ENCODE peak calls at places on chromosomes 6 and 20, in eight cellular contexts. L is psoas muscle, Y is NB4, J is AG10803, K is IMR-90, O is choroid plexus epithelial cell, B is heart left ventricle, A is upper lobe of right lung. R is an unnamed sample.

GRCh38 chr6:128097019-128097418 is 196.2 kb upstream of the THEMIS start:
- DNase-seq in A (no peak), L (no peak), K (no peak), B (no peak), J (no peak), O (no peak), Y (no peak), R (no peak)

GRCh38 chr6:39266782-39267355 is 37.6 kb upstream of the KCNK5 start:
- DNase-seq in L (no peak), J (no peak), K (no peak), B (no peak), A (no peak), Y (no peak), O (no peak), R (no peak)

GRCh38 chr6:7142228-7142801 is 34.6 kb downstream of the RREB1 start:
- DNase-seq in K (no peak), L (no peak), O (no peak), B (no peak), J (no peak), A (no peak), Y (no peak), R (no peak)

GRCh38 chr20:35652641-35653429 is 11.9 kb downstream of the CPNE1 start:
- DNase-seq in J (no peak), K (no peak), L (no peak), B (no peak), Y (no peak), A (no peak), O (no peak), R (no peak)

GRCh38 chr20:57620999-57621398 is 773 bp upstream of the ZBP1 start:
- DNase-seq in Y (peak; percentile 59), J (no peak), L (no peak), O (no peak), A (no peak), B (no peak), K (no peak), R (no peak)

GRCh38 chr20:3786126-3786484 is 435 bp downstream of the CENPB start:
- DNase-seq in B (peak; percentile 67), K (peak; percentile 61), L (peak; percentile 61), Y (peak; percentile 76), A (peak; percentile 84), J (peak; percentile 52), O (peak; percentile 74), R (no peak)

GRCh38 chr6:41055149-41055548 is 2.1 kb downstream of the APOBEC2 start:
- DNase-seq in O (no peak), J (no peak), B (peak; percentile 58), A (no peak), Y (no peak), K (peak; percentile 6), L (no peak), R (no peak)

GRCh38 chr6:134680021-134680420 is 269.9 kb downstream of the ALDH8A1 start:
- DNase-seq in K (peak; percentile 10), Y (no peak), L (no peak), A (no peak), O (no peak), B (no peak), J (no peak), R (no peak)

GRCh38 chr6:169695131-169695530 is 6.7 kb downstream of the WDR27 start:
- DNase-seq in L (no peak), J (peak; percentile 44), B (no peak), K (no peak), O (no peak), A (no peak), Y (no peak), R (no peak)

GRCh38 chr6:169701218-169701952 is 444 bp downstream of the WDR27 start:
- DNase-seq in Y (no peak), A (no peak), K (no peak), J (no peak), O (no peak), B (no peak), L (no peak), R (no peak)

GRCh38 chr6:169702640-169703246 is 817 bp downstream of the C6orf120 start:
- DNase-seq in A (peak; percentile 76), B (no peak), L (peak; percentile 27), J (no peak), O (no peak), K (peak; percentile 19), Y (peak; percentile 76), R (no peak)

GRCh38 chr6:169701953-169702639 is at the start of the genes C6orf120 and WDR27:
- DNase-seq in A (peak; percentile 99), B (peak; percentile 97), J (peak; percentile 96), O (peak; percentile 96), K (peak; percentile 95), Y (peak; percentile 99), L (peak; percentile 98), R (peak; percentile 84)

GRCh38 chr6:169700296-169700695 is 1.5 kb downstream of the WDR27 start:
- DNase-seq in A (no peak), O (peak; percentile 26), K (peak; percentile 29), Y (peak; percentile 67), J (peak; percentile 69), L (no peak), B (no peak), R (no peak)
- H3K4me3 ChIP-seq in A (no peak overlapping the region), O (no peak overlapping the region), K (no peak overlapping the region), Y (peak overlapping the region; percentile 93), J (peak overlapping the region; percentile 92), L (peak overlapping the region; percentile 90), B (no peak overlapping the region), R (peak overlapping the region; percentile 15)

GRCh38 chr6:120083186-120083585 is 733.6 kb upstream of the MAN1A1 start:
- DNase-seq in J (no peak), K (no peak), L (no peak), Y (peak; percentile 24), O (no peak), A (no peak), B (no peak), R (no peak)

DNA sequence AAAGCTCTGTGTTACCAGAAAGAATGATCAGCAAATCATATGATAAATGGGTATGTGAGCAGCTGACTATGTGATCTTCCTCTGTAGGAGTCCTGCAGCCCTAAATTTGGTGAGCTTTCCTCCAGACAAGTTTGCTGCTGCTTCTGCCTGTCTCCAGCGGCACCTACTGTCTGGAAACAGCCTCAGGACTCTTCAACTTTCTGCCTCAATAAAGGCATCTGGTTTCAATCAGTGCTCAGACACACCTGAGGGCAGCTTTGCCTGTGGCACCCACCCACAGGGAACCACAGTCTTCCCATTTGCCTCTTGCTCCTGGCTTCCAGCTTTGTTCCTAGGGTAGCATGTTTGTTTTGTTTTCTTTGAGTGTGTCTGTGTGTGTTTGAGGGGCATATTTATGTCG is 727.9 kb upstream of the MAN1A1 start:
- DNase-seq in L (no peak), J (peak; percentile 10), Y (no peak), A (no peak), B (no peak), O (peak; percentile 1), K (no peak), R (no peak)
- TF ChIP-seq CTCF in L (no peak), J (peak; percentile 32), Y (no peak), A (no peak), B (no peak), O (no peak), K (no peak), R (no peak)

DNA sequence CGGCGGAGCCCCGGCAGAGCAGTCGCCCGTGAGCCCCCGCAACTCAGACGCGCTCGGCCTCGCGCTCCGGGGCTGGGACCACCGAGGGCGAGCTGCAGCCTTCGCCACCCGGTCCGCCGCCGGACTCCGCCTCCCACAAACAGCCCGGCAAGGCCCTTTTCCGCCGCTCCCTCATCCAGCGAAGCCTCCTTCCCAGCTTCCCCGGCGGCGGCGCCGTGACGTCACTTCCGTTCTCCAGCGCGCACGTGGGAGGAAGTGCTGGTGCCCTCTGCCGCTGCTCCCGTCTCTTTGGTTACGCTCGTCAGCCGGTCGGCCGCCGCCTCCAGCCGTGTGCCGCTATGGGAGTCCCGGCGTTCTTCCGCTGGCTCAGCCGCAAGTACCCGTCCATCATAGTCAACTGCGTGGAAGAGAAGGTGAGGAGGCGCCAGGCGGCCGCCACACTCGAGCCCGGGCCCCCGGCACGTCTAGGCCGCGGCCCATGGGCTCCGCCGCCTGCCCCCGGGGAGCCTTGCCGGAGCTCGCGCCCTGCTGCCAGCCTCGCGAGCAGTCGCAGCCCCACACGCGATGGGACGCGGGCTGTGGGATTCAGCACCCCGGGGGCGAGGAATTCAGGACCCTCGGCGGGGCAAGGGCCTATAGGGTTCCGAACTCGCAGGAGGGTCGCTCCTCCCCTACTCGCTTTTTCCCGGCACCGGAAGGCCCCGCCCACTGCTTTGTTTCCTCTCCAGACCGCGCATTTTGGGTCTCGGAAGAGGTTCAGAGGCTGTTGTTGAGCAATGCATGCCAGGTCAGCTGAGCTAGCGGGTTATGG is at the start of gene XRN2:
- DNase-seq in O (peak; percentile 95), B (peak; percentile 97), J (peak; percentile 93), Y (peak; percentile 97), A (peak; percentile 98), L (peak; percentile 97), K (peak; percentile 93), R (peak; percentile 55)
- H3K4me3 ChIP-seq in O (peak within 1 kb of the TSS; percentile 92), B (peak within 1 kb of the TSS; percentile 75), J (peak within 1 kb of the TSS; percentile 67), Y (peak within 1 kb of the TSS; percentile 93), A (peak within 1 kb of the TSS; percentile 74), L (peak within 1 kb of the TSS; percentile 94), K (peak within 1 kb of the TSS; percentile 81), R (peak within 1 kb of the TSS; percentile 77)

DNA sequence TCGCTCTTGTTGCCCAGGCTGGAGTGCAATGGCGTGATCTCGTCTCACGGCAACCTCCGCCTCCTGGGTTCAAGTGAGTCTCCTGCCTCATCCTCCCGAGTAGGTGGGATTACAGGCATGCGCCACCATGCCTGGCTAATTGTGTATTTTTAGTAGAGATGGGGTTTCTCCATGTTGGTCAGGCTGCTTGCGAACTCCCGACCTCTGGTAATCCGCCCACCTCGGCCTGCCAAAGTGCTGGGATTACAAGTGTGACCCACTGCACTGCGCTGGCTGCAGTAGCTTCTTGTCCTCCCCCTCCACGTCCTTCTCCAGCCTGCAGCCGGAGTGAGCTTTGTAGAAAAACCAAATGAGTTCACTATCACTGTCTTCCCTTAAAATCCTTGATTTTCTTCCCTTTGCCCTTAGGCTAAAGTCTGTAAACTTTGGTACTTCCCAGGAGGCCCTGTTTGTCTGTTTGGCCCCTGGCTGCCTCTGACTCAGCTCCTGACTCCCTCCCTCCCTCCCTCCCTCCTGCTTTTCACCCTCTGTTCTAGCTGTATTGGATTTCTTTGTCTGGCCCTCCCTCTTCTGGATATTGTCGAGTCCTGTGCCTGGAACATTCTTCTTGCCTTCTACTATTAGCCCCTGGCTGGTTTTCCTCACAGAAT is 12.9 kb downstream of the PARD6B start:
- DNase-seq in O (peak; percentile 94), B (peak; percentile 77), Y (peak; percentile 31), J (peak; percentile 83), L (peak; percentile 67), A (no peak), K (peak; percentile 88), R (peak; percentile 60)
- TF ChIP-seq CTCF in O (peak; percentile 58), B (no peak), Y (no peak), J (peak; percentile 56), L (peak; percentile 16), A (peak; percentile 7), K (peak; percentile 75), R (peak; percentile 56)

DNA sequence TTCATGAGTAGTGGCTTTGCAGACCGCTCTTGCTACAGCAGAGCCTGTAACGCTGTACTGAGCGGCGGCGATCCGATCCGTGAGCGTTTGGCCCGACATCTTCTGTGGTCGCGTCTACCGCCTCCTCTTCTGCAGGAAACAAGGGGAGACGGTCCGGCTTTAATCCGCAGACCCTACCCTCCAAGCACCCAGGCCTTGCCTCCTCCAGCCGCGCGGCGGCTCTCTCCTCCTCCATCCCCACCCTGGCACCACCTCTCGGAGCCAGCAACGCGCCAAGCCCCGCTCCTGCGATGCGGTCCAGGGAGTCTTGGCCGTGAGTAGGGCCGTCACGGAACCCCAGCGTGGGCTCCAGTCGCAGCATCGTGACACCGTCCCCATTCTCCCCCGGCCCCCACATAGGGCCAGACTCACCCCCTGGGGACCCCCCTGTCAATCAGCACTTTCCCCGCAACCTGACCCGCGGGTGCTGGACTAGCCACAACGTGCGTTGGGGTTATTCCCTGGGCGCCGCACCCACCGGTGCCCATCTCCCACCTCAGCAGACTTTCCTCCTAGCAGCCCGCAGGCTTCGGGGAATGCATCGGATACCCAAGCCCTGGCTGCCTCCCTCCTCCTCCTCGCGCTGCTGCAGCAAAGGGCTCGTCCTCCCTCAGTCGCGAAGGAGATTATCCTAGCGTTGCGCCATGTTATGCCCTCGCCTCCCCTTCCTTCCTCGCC is 914 bp downstream of the SNAP91 start:
- DNase-seq in Y (no peak), K (no peak), A (peak; percentile 62), B (no peak), O (peak; percentile 6), L (no peak), J (peak; percentile 2), R (no peak)
- H3K4me3 ChIP-seq in Y (no peak overlapping the region), K (peak overlapping the region; percentile 34), A (peak overlapping the region; percentile 42), B (peak overlapping the region; percentile 34), O (peak overlapping the region; percentile 55), L (peak overlapping the region; percentile 64), J (peak overlapping the region; percentile 38), R (peak overlapping the region; percentile 39)

R was measured in AG09309.